ENCODE peak calls at places on chromosome 21, in nine cellular contexts. One of them, this sample, is unnamed. For H3K36me3, the result is how much of the 10 kb centered on the place peaks cover.

GRCh38 chr21:30463713-30464112 is 16.5 kb downstream of the KRTAP19-1 start:
- DNase-seq in CD8-positive, alpha-beta T cell: no peak
- DNase-seq in left ventricle myocardium inferior: no peak
- DNase-seq in pancreas: no peak
- DNase-seq in CD4-positive, alpha-beta memory T cell: no peak
- DNase-seq in cardiac muscle cell: peak
- DNase-seq in stomach: no peak
- DNase-seq in neuronal stem cell: no peak
- DNase-seq in tibial nerve: no peak
- DNase-seq in this sample: no peak

GRCh38 chr21:42922918-42923317 is 2.5 kb downstream of the ERVH48-1 start:
- DNase-seq in CD4-positive, alpha-beta memory T cell: no peak
- DNase-seq in neuronal stem cell: no peak
- DNase-seq in tibial nerve: no peak
- DNase-seq in CD8-positive, alpha-beta T cell: no peak
- DNase-seq in cardiac muscle cell: no peak
- DNase-seq in left ventricle myocardium inferior: no peak
- DNase-seq in pancreas: no peak
- DNase-seq in stomach: no peak
- DNase-seq in this sample: no peak

GRCh38 chr21:38392722-38393121 is 105.6 kb downstream of the ERG start:
- DNase-seq in CD4-positive, alpha-beta memory T cell: no peak
- DNase-seq in stomach: no peak
- DNase-seq in tibial nerve: no peak
- DNase-seq in CD8-positive, alpha-beta T cell: no peak
- DNase-seq in cardiac muscle cell: no peak
- DNase-seq in neuronal stem cell: no peak
- DNase-seq in left ventricle myocardium inferior: no peak
- DNase-seq in pancreas: no peak
- DNase-seq in this sample: no peak

GRCh38 chr21:15706686-15707085 is 23.1 kb upstream of the USP25 start:
- DNase-seq in neuronal stem cell: no peak
- DNase-seq in pancreas: no peak
- DNase-seq in stomach: peak
- DNase-seq in left ventricle myocardium inferior: no peak
- DNase-seq in tibial nerve: no peak
- DNase-seq in CD8-positive, alpha-beta T cell: no peak
- DNase-seq in cardiac muscle cell: no peak
- DNase-seq in CD4-positive, alpha-beta memory T cell: no peak
- DNase-seq in this sample: no peak

GRCh38 chr21:40732243-40732642 is 114.7 kb downstream of the DSCAM start:
- DNase-seq in tibial nerve: no peak
- DNase-seq in CD8-positive, alpha-beta T cell: no peak
- DNase-seq in stomach: no peak
- DNase-seq in CD4-positive, alpha-beta memory T cell: no peak
- DNase-seq in cardiac muscle cell: no peak
- DNase-seq in neuronal stem cell: no peak
- DNase-seq in left ventricle myocardium inferior: no peak
- DNase-seq in pancreas: no peak
- DNase-seq in this sample: no peak

GRCh38 chr21:28908351-28908750 is 84.3 kb downstream of the LTN1 start:
- DNase-seq in cardiac muscle cell: no peak
- DNase-seq in left ventricle myocardium inferior: no peak
- DNase-seq in stomach: no peak
- DNase-seq in CD4-positive, alpha-beta memory T cell: no peak
- DNase-seq in pancreas: no peak
- DNase-seq in neuronal stem cell: no peak
- DNase-seq in CD8-positive, alpha-beta T cell: no peak
- DNase-seq in tibial nerve: no peak
- DNase-seq in this sample: no peak

GRCh38 chr21:17257784-17258183 is 255.1 kb upstream of the CXADR start:
- DNase-seq in neuronal stem cell: no peak
- DNase-seq in CD4-positive, alpha-beta memory T cell: no peak
- DNase-seq in stomach: no peak
- DNase-seq in tibial nerve: no peak
- DNase-seq in left ventricle myocardium inferior: no peak
- DNase-seq in CD8-positive, alpha-beta T cell: no peak
- DNase-seq in pancreas: no peak
- DNase-seq in cardiac muscle cell: no peak
- DNase-seq in this sample: no peak

GRCh38 chr21:43272591-43272990 is 103.8 kb downstream of the CRYAA start:
- DNase-seq in neuronal stem cell: no peak
- DNase-seq in cardiac muscle cell: no peak
- DNase-seq in tibial nerve: no peak
- DNase-seq in left ventricle myocardium inferior: peak
- DNase-seq in CD8-positive, alpha-beta T cell: no peak
- DNase-seq in stomach: no peak
- DNase-seq in CD4-positive, alpha-beta memory T cell: no peak
- DNase-seq in pancreas: no peak
- DNase-seq in this sample: no peak

GRCh38 chr21:15063081-15063820 is 1.5 kb downstream of the NRIP1 start:
- DNase-seq in left ventricle myocardium inferior: no peak
- DNase-seq in CD4-positive, alpha-beta memory T cell: peak
- DNase-seq in cardiac muscle cell: peak
- DNase-seq in tibial nerve: no peak
- DNase-seq in CD8-positive, alpha-beta T cell: peak
- DNase-seq in stomach: no peak
- DNase-seq in neuronal stem cell: no peak
- DNase-seq in pancreas: no peak
- DNase-seq in this sample: peak

GRCh38 chr21:42187976-42188653 is 30.8 kb upstream of the ABCG1 start:
- DNase-seq in CD8-positive, alpha-beta T cell: peak
- DNase-seq in left ventricle myocardium inferior: no peak
- DNase-seq in neuronal stem cell: no peak
- DNase-seq in pancreas: no peak
- DNase-seq in CD4-positive, alpha-beta memory T cell: peak
- DNase-seq in stomach: peak
- DNase-seq in cardiac muscle cell: no peak
- DNase-seq in tibial nerve: no peak
- DNase-seq in this sample: no peak

GRCh38 chr21:16454371-16454770 is 724.6 kb downstream of the USP25 start:
- DNase-seq in cardiac muscle cell: no peak
- DNase-seq in tibial nerve: no peak
- DNase-seq in CD4-positive, alpha-beta memory T cell: no peak
- DNase-seq in pancreas: no peak
- DNase-seq in stomach: no peak
- DNase-seq in CD8-positive, alpha-beta T cell: no peak
- DNase-seq in neuronal stem cell: no peak
- DNase-seq in left ventricle myocardium inferior: no peak
- DNase-seq in this sample: no peak

GRCh38 chr21:38942617-38943245 is 137.0 kb downstream of the ETS2 start:
- DNase-seq in pancreas: no peak
- DNase-seq in cardiac muscle cell: no peak
- DNase-seq in CD4-positive, alpha-beta memory T cell: no peak
- DNase-seq in neuronal stem cell: no peak
- DNase-seq in stomach: no peak
- DNase-seq in CD8-positive, alpha-beta T cell: no peak
- DNase-seq in left ventricle myocardium inferior: no peak
- DNase-seq in tibial nerve: no peak
- DNase-seq in this sample: no peak

GRCh38 chr21:29521872-29522271 is 223.2 kb downstream of the BACH1 start:
- DNase-seq in pancreas: no peak
- DNase-seq in left ventricle myocardium inferior: no peak
- DNase-seq in cardiac muscle cell: no peak
- DNase-seq in neuronal stem cell: no peak
- DNase-seq in stomach: no peak
- DNase-seq in CD4-positive, alpha-beta memory T cell: no peak
- DNase-seq in CD8-positive, alpha-beta T cell: no peak
- DNase-seq in tibial nerve: no peak
- DNase-seq in this sample: no peak

GRCh38 chr21:42839271-42840231 is 39.8 kb downstream of the WDR4 start:
- DNase-seq in neuronal stem cell: no peak
- DNase-seq in CD4-positive, alpha-beta memory T cell: no peak
- DNase-seq in cardiac muscle cell: no peak
- DNase-seq in stomach: peak
- DNase-seq in CD8-positive, alpha-beta T cell: no peak
- DNase-seq in left ventricle myocardium inferior: peak
- DNase-seq in tibial nerve: peak
- DNase-seq in pancreas: peak
- DNase-seq in this sample: no peak

GRCh38 chr21:28473530-28474225 is 519.0 kb downstream of the LTN1 start:
- DNase-seq in neuronal stem cell: no peak
- DNase-seq in left ventricle myocardium inferior: no peak
- DNase-seq in CD4-positive, alpha-beta memory T cell: no peak
- DNase-seq in pancreas: no peak
- DNase-seq in CD8-positive, alpha-beta T cell: no peak
- DNase-seq in cardiac muscle cell: peak
- DNase-seq in tibial nerve: no peak
- DNase-seq in stomach: no peak
- DNase-seq in this sample: no peak

GRCh38 chr21:38478782-38479181 is 19.5 kb downstream of the ERG start:
- DNase-seq in stomach: no peak
- DNase-seq in cardiac muscle cell: no peak
- DNase-seq in CD8-positive, alpha-beta T cell: no peak
- DNase-seq in pancreas: no peak
- DNase-seq in tibial nerve: no peak
- DNase-seq in CD4-positive, alpha-beta memory T cell: no peak
- DNase-seq in neuronal stem cell: no peak
- DNase-seq in left ventricle myocardium inferior: no peak
- DNase-seq in this sample: peak

GRCh38 chr21:44601596-44602473 is 1.4 kb downstream of the KRTAP10-7 start:
- DNase-seq in CD4-positive, alpha-beta memory T cell: no peak
- DNase-seq in CD8-positive, alpha-beta T cell: no peak
- DNase-seq in pancreas: no peak
- DNase-seq in left ventricle myocardium inferior: no peak
- DNase-seq in neuronal stem cell: no peak
- DNase-seq in cardiac muscle cell: no peak
- DNase-seq in tibial nerve: no peak
- DNase-seq in stomach: no peak
- DNase-seq in this sample: no peak

GRCh38 chr21:38683222-38683621 is 122.5 kb upstream of the ETS2 start:
- DNase-seq in CD4-positive, alpha-beta memory T cell: no peak
- DNase-seq in left ventricle myocardium inferior: no peak
- DNase-seq in CD8-positive, alpha-beta T cell: no peak
- DNase-seq in tibial nerve: no peak
- DNase-seq in neuronal stem cell: no peak
- DNase-seq in stomach: no peak
- DNase-seq in pancreas: no peak
- DNase-seq in cardiac muscle cell: no peak
- DNase-seq in this sample: no peak

GRCh38 chr21:36697473-36698159 is 1.3 kb upstream of the SIM2 start:
- DNase-seq in cardiac muscle cell: no peak
- DNase-seq in tibial nerve: no peak
- DNase-seq in CD4-positive, alpha-beta memory T cell: no peak
- DNase-seq in pancreas: peak
- DNase-seq in neuronal stem cell: no peak
- DNase-seq in left ventricle myocardium inferior: no peak
- DNase-seq in CD8-positive, alpha-beta T cell: no peak
- DNase-seq in stomach: no peak
- DNase-seq in this sample: no peak
- H3K27ac ChIP-seq in cardiac muscle cell: no peak
- H3K27ac ChIP-seq in tibial nerve: no peak
- H3K27ac ChIP-seq in CD4-positive, alpha-beta memory T cell: no peak
- H3K27ac ChIP-seq in pancreas: no peak
- H3K27ac ChIP-seq in neuronal stem cell: no peak
- H3K27ac ChIP-seq in left ventricle myocardium inferior: no peak
- H3K27ac ChIP-seq in CD8-positive, alpha-beta T cell: no peak
- H3K27ac ChIP-seq in stomach: peak
- H3K27ac ChIP-seq in this sample: no peak

GRCh38 chr21:45739218-45740087 is 95.9 kb downstream of the PCBP3 start:
- DNase-seq in cardiac muscle cell: no peak
- DNase-seq in neuronal stem cell: no peak
- DNase-seq in CD8-positive, alpha-beta T cell: peak
- DNase-seq in left ventricle myocardium inferior: no peak
- DNase-seq in CD4-positive, alpha-beta memory T cell: no peak
- DNase-seq in stomach: no peak
- DNase-seq in pancreas: no peak
- DNase-seq in tibial nerve: no peak
- DNase-seq in this sample: no peak
- H3K36me3 ChIP-seq in cardiac muscle cell: under half
- H3K36me3 ChIP-seq in neuronal stem cell: under half
- H3K36me3 ChIP-seq in CD8-positive, alpha-beta T cell: under half
- H3K36me3 ChIP-seq in left ventricle myocardium inferior: under half
- H3K36me3 ChIP-seq in CD4-positive, alpha-beta memory T cell: under half
- H3K36me3 ChIP-seq in stomach: under half
- H3K36me3 ChIP-seq in pancreas: under half
- H3K36me3 ChIP-seq in tibial nerve: under half
- H3K36me3 ChIP-seq in this sample: under half

DNA sequence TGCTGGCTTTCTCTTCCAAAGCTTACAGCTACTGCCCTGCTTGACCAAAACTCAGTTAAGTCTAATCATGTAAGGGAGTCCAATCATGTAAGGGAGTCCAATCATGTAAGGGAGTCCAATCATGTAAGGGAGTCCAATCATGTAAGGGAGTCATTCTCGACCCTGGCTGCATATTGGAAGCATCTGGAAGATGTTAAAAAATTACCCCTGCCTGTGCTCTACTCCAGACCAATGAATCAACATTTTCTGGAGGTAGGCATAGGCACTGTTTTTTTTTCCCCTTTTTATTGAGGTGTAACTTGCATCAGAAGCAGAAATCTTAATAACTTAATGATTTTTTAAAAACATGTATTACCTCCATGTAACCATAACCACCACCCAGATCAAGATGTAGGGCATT is 9.4 kb downstream of the PIGP start:
- DNase-seq in left ventricle myocardium inferior: no peak
- DNase-seq in CD8-positive, alpha-beta T cell: no peak
- DNase-seq in pancreas: no peak
- DNase-seq in neuronal stem cell: no peak
- DNase-seq in cardiac muscle cell: no peak
- DNase-seq in tibial nerve: no peak
- DNase-seq in CD4-positive, alpha-beta memory T cell: no peak
- DNase-seq in stomach: no peak
- DNase-seq in this sample: no peak
- H3K27ac ChIP-seq in left ventricle myocardium inferior: no peak
- H3K27ac ChIP-seq in CD8-positive, alpha-beta T cell: no peak
- H3K27ac ChIP-seq in pancreas: no peak
- H3K27ac ChIP-seq in neuronal stem cell: no peak
- H3K27ac ChIP-seq in cardiac muscle cell: no peak
- H3K27ac ChIP-seq in tibial nerve: no peak
- H3K27ac ChIP-seq in CD4-positive, alpha-beta memory T cell: no peak
- H3K27ac ChIP-seq in stomach: no peak
- H3K27ac ChIP-seq in this sample: no peak

GRCh38 chr21:36419241-36419640 is 34.0 kb downstream of the CHAF1B start:
- DNase-seq in cardiac muscle cell: no peak
- DNase-seq in tibial nerve: no peak
- DNase-seq in pancreas: no peak
- DNase-seq in CD8-positive, alpha-beta T cell: no peak
- DNase-seq in stomach: no peak
- DNase-seq in left ventricle myocardium inferior: no peak
- DNase-seq in CD4-positive, alpha-beta memory T cell: no peak
- DNase-seq in neuronal stem cell: no peak
- DNase-seq in this sample: no peak

GRCh38 chr21:36411301-36411700 is 26.1 kb downstream of the CHAF1B start:
- DNase-seq in CD4-positive, alpha-beta memory T cell: no peak
- DNase-seq in neuronal stem cell: no peak
- DNase-seq in pancreas: no peak
- DNase-seq in cardiac muscle cell: no peak
- DNase-seq in left ventricle myocardium inferior: no peak
- DNase-seq in CD8-positive, alpha-beta T cell: no peak
- DNase-seq in stomach: no peak
- DNase-seq in tibial nerve: no peak
- DNase-seq in this sample: no peak

GRCh38 chr21:36419996-36420395 is 34.8 kb downstream of the CHAF1B start:
- DNase-seq in cardiac muscle cell: peak
- DNase-seq in CD4-positive, alpha-beta memory T cell: no peak
- DNase-seq in left ventricle myocardium inferior: peak
- DNase-seq in CD8-positive, alpha-beta T cell: no peak
- DNase-seq in neuronal stem cell: peak
- DNase-seq in pancreas: peak
- DNase-seq in stomach: peak
- DNase-seq in tibial nerve: peak
- DNase-seq in this sample: peak

GRCh38 chr21:36412916-36413315 is 27.7 kb downstream of the CHAF1B start:
- DNase-seq in stomach: no peak
- DNase-seq in cardiac muscle cell: no peak
- DNase-seq in CD8-positive, alpha-beta T cell: no peak
- DNase-seq in pancreas: no peak
- DNase-seq in left ventricle myocardium inferior: no peak
- DNase-seq in neuronal stem cell: no peak
- DNase-seq in tibial nerve: no peak
- DNase-seq in CD4-positive, alpha-beta memory T cell: no peak
- DNase-seq in this sample: no peak

GRCh38 chr21:36415375-36415774 is 30.2 kb downstream of the CHAF1B start:
- DNase-seq in tibial nerve: no peak
- DNase-seq in stomach: no peak
- DNase-seq in left ventricle myocardium inferior: no peak
- DNase-seq in CD4-positive, alpha-beta memory T cell: no peak
- DNase-seq in CD8-positive, alpha-beta T cell: no peak
- DNase-seq in neuronal stem cell: no peak
- DNase-seq in cardiac muscle cell: no peak
- DNase-seq in pancreas: no peak
- DNase-seq in this sample: no peak
- H3K36me3 ChIP-seq in tibial nerve: under half
- H3K36me3 ChIP-seq in stomach: half or more
- H3K36me3 ChIP-seq in left ventricle myocardium inferior: under half
- H3K36me3 ChIP-seq in CD4-positive, alpha-beta memory T cell: under half
- H3K36me3 ChIP-seq in CD8-positive, alpha-beta T cell: under half
- H3K36me3 ChIP-seq in neuronal stem cell: half or more
- H3K36me3 ChIP-seq in cardiac muscle cell: under half
- H3K36me3 ChIP-seq in pancreas: under half
- H3K36me3 ChIP-seq in this sample: under half